ENCODE peak calls at places on chromosomes 12 and 14, in five cellular contexts. One of them, this sample, is unnamed. For H3K4me1 and H3K36me3, the result is how much of the 10 kb centered on the place peaks cover.

GRCh38 chr12:93823616-93824410 is 146.6 kb downstream of the CRADD start:
- DNase-seq in thyroid gland: no peak
- DNase-seq in right atrium auricular region: no peak
- DNase-seq in tibial artery: no peak
- DNase-seq in A673: no peak
- DNase-seq in this sample: no peak

GRCh38 chr14:94575730-94576585 is 5.3 kb upstream of the SERPINA5 start:
- DNase-seq in right atrium auricular region: no peak
- DNase-seq in A673: no peak
- DNase-seq in tibial artery: no peak
- DNase-seq in thyroid gland: no peak
- DNase-seq in this sample: no peak

GRCh38 chr12:96239711-96240234 is 45.6 kb downstream of the ELK3 start:
- DNase-seq in tibial artery: no peak
- DNase-seq in A673: peak
- DNase-seq in thyroid gland: no peak
- DNase-seq in right atrium auricular region: no peak
- DNase-seq in this sample: no peak

GRCh38 chr12:71900091-71900490 is 38.6 kb upstream of the TPH2 start:
- DNase-seq in thyroid gland: no peak
- DNase-seq in tibial artery: no peak
- DNase-seq in right atrium auricular region: no peak
- DNase-seq in A673: peak
- DNase-seq in this sample: no peak

GRCh38 chr14:49999826-50000214 is 106.9 kb downstream of the ARF6 start:
- DNase-seq in thyroid gland: no peak
- DNase-seq in tibial artery: no peak
- DNase-seq in right atrium auricular region: no peak
- DNase-seq in A673: no peak
- DNase-seq in this sample: no peak

GRCh38 chr12:82688035-82688501 is 1.4 kb downstream of the TMTC2 start:
- DNase-seq in tibial artery: no peak
- DNase-seq in A673: peak
- DNase-seq in thyroid gland: no peak
- DNase-seq in right atrium auricular region: no peak
- DNase-seq in this sample: peak

GRCh38 chr12:90970471-90970870 is 15.5 kb upstream of the CCER1 start:
- DNase-seq in thyroid gland: no peak
- DNase-seq in tibial artery: no peak
- DNase-seq in right atrium auricular region: no peak
- DNase-seq in A673: no peak
- DNase-seq in this sample: no peak

GRCh38 chr12:122870163-122870842 is 25.6 kb downstream of the VPS37B start:
- DNase-seq in right atrium auricular region: no peak
- DNase-seq in thyroid gland: no peak
- DNase-seq in tibial artery: no peak
- DNase-seq in A673: no peak
- DNase-seq in this sample: no peak

GRCh38 chr12:13947237-13947945 is 34.0 kb downstream of the GRIN2B start:
- DNase-seq in A673: no peak
- DNase-seq in tibial artery: no peak
- DNase-seq in thyroid gland: peak
- DNase-seq in right atrium auricular region: no peak
- DNase-seq in this sample: no peak

GRCh38 chr14:68568907-68569545 is 223.8 kb downstream of the ZFP36L1 start:
- DNase-seq in right atrium auricular region: no peak
- DNase-seq in A673: no peak
- DNase-seq in tibial artery: no peak
- DNase-seq in thyroid gland: no peak
- DNase-seq in this sample: no peak

GRCh38 chr14:68564236-68564825 is 228.5 kb downstream of the ZFP36L1 start:
- DNase-seq in right atrium auricular region: no peak
- DNase-seq in A673: no peak
- DNase-seq in thyroid gland: peak
- DNase-seq in tibial artery: no peak
- DNase-seq in this sample: no peak

GRCh38 chr14:68564826-68565760 is 227.8 kb downstream of the ZFP36L1 start:
- DNase-seq in thyroid gland: no peak
- DNase-seq in right atrium auricular region: no peak
- DNase-seq in A673: no peak
- DNase-seq in tibial artery: no peak
- DNase-seq in this sample: no peak

GRCh38 chr14:68563256-68564131 is 229.4 kb downstream of the ZFP36L1 start:
- DNase-seq in tibial artery: no peak
- DNase-seq in A673: no peak
- DNase-seq in thyroid gland: peak
- DNase-seq in right atrium auricular region: no peak
- DNase-seq in this sample: no peak

DNA sequence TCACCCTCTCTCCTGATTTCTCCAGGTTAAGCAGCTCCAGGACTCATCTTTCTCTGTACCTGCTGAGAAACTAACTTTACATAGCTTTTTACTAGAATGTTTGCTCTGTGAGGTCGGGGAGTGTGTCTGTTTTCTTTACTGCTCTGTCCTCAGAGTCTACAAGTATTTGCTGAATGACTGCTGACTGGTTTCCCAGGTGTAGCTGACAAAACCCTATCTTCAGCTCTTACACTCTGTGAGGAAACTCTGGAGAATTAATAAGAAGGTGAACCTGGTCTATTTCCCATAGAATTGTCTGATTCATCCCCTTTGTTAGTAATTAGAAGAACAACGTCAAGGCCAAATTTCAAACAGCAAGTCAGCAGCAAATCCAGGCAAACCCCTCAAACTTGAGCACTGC is 226.8 kb downstream of the ZFP36L1 start:
- DNase-seq in A673: no peak
- DNase-seq in thyroid gland: no peak
- DNase-seq in tibial artery: no peak
- DNase-seq in right atrium auricular region: no peak
- DNase-seq in this sample: no peak
- H3K4me1 ChIP-seq in A673: under half
- H3K4me1 ChIP-seq in thyroid gland: half or more
- H3K4me1 ChIP-seq in tibial artery: under half
- H3K4me1 ChIP-seq in right atrium auricular region: under half
- H3K4me1 ChIP-seq in this sample: under half

DNA sequence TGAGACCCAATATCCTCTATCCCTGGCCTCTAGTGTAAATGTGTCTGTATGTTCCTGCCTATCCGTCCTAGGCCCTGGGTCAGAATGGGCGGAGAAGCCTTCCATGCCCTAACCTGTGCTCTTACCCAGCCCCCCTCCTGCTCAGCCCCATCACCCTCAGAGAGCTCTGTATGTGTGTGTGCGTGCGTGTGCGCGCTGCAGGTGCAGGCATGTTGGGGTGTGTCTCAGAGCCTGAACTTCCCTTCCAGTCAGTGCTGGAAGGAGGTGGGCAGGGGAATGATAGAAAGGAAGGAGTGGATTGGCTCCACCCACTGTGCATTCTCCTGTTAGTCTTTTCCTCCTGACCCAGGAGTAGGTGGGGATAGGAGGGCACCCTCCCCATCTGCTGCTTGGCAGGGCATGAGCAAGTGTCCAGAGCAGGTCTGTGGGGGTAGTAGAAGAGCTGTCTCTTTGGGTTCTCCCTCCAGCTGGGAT is 7.2 kb downstream of the NAB2 start:
- DNase-seq in thyroid gland: no peak
- DNase-seq in A673: no peak
- DNase-seq in right atrium auricular region: no peak
- DNase-seq in tibial artery: no peak
- DNase-seq in this sample: no peak
- H3K36me3 ChIP-seq in thyroid gland: under half
- H3K36me3 ChIP-seq in A673: half or more
- H3K36me3 ChIP-seq in right atrium auricular region: half or more
- H3K36me3 ChIP-seq in tibial artery: half or more
- H3K36me3 ChIP-seq in this sample: half or more

DNA sequence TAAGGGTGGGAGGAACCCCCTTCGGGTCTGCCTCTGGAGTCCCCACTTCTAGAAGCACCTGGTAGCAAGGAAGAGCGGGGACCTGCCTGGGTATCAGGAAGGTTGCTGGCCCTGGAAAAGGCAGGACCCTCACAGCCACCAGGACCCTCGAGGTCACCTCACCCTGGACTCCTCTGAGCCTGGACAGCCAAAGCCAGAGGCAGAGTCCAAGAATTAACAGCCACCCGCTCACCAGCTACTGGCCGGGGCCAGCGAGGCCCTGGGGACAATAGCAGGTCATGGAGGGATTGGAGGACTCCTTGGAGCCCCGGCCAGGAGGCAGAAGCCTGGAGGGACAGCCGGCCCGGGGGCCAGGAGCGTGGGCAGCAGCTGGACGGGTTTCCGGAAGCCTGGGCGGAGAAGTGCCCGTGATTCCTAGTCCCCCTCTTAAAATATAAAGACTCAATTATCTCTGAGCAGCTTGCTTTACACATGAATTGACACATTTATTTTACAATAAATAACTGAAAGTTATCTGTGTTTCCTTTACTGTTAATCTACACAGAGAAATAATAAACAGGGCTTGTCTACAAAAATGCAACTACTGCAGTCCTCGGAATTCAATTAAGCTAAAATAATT is 17.5 kb downstream of the BCL11B start:
- DNase-seq in A673: no peak
- DNase-seq in right atrium auricular region: no peak
- DNase-seq in tibial artery: no peak
- DNase-seq in thyroid gland: no peak
- DNase-seq in this sample: no peak
- H3K4me1 ChIP-seq in A673: half or more
- H3K4me1 ChIP-seq in right atrium auricular region: under half
- H3K4me1 ChIP-seq in tibial artery: under half
- H3K4me1 ChIP-seq in thyroid gland: under half
- H3K4me1 ChIP-seq in this sample: half or more

GRCh38 chr12:12909228-12909994 is 18.0 kb downstream of the GPRC5A start:
- DNase-seq in tibial artery: no peak
- DNase-seq in thyroid gland: no peak
- DNase-seq in A673: no peak
- DNase-seq in right atrium auricular region: no peak
- DNase-seq in this sample: no peak
- H3K36me3 ChIP-seq in tibial artery: under half
- H3K36me3 ChIP-seq in thyroid gland: under half
- H3K36me3 ChIP-seq in A673: under half
- H3K36me3 ChIP-seq in right atrium auricular region: under half
- H3K36me3 ChIP-seq in this sample: under half

GRCh38 chr12:46724020-46724419 is 101.8 kb downstream of the SLC38A4 start:
- DNase-seq in right atrium auricular region: no peak
- DNase-seq in tibial artery: no peak
- DNase-seq in A673: no peak
- DNase-seq in thyroid gland: no peak
- DNase-seq in this sample: no peak
- H3K4me1 ChIP-seq in right atrium auricular region: under half
- H3K4me1 ChIP-seq in tibial artery: under half
- H3K4me1 ChIP-seq in A673: under half
- H3K4me1 ChIP-seq in thyroid gland: under half
- H3K4me1 ChIP-seq in this sample: under half

GRCh38 chr12:101743242-101743641 is 4.0 kb upstream of the SYCP3 start:
- DNase-seq in right atrium auricular region: no peak
- DNase-seq in A673: no peak
- DNase-seq in tibial artery: no peak
- DNase-seq in thyroid gland: peak
- DNase-seq in this sample: no peak
- H3K36me3 ChIP-seq in right atrium auricular region: half or more
- H3K36me3 ChIP-seq in A673: under half
- H3K36me3 ChIP-seq in tibial artery: half or more
- H3K36me3 ChIP-seq in thyroid gland: under half
- H3K36me3 ChIP-seq in this sample: under half

This sample was measured in CD4-positive, alpha-beta memory T cell.